ENCODE peak calls at places on chromosomes 12 and 14, in eight cellular contexts. One of them, this sample, is unnamed.

GRCh38 chr14:44778562-44778961 is 183.2 kb downstream of the KLHL28 start:
- DNase-seq in caudate nucleus: no peak
- DNase-seq in cardiac muscle cell: no peak
- DNase-seq in GM23338: peak
- DNase-seq in Peyer's patch: no peak
- DNase-seq in tibial artery: no peak
- DNase-seq in aorta: no peak
- DNase-seq in IMR-90: peak
- DNase-seq in this sample: no peak

GRCh38 chr12:132489078-132489601 is 811 bp upstream of the FBRSL1 start:
- DNase-seq in caudate nucleus: no peak
- DNase-seq in cardiac muscle cell: peak
- DNase-seq in GM23338: no peak
- DNase-seq in Peyer's patch: peak
- DNase-seq in tibial artery: no peak
- DNase-seq in aorta: no peak
- DNase-seq in IMR-90: no peak
- DNase-seq in this sample: peak

GRCh38 chr14:51614707-51615106 is 37.0 kb upstream of the FRMD6 start:
- DNase-seq in caudate nucleus: no peak
- DNase-seq in cardiac muscle cell: no peak
- DNase-seq in GM23338: no peak
- DNase-seq in Peyer's patch: no peak
- DNase-seq in tibial artery: no peak
- DNase-seq in aorta: no peak
- DNase-seq in IMR-90: peak
- DNase-seq in this sample: no peak

GRCh38 chr14:23154876-23155587 is 28.4 kb downstream of the SLC7A8 start:
- DNase-seq in caudate nucleus: no peak
- DNase-seq in cardiac muscle cell: peak
- DNase-seq in GM23338: peak
- DNase-seq in Peyer's patch: peak
- DNase-seq in tibial artery: peak
- DNase-seq in aorta: peak
- DNase-seq in IMR-90: peak
- DNase-seq in this sample: peak

GRCh38 chr12:38586652-38587219 is 270.2 kb downstream of the ALG10B start:
- DNase-seq in caudate nucleus: no peak
- DNase-seq in cardiac muscle cell: no peak
- DNase-seq in GM23338: no peak
- DNase-seq in Peyer's patch: no peak
- DNase-seq in tibial artery: no peak
- DNase-seq in aorta: no peak
- DNase-seq in IMR-90: no peak
- DNase-seq in this sample: no peak

GRCh38 chr12:124720687-124721500 is 142.8 kb downstream of the SCARB1 start:
- DNase-seq in caudate nucleus: no peak
- DNase-seq in cardiac muscle cell: no peak
- DNase-seq in GM23338: no peak
- DNase-seq in Peyer's patch: no peak
- DNase-seq in tibial artery: no peak
- DNase-seq in aorta: no peak
- DNase-seq in IMR-90: peak
- DNase-seq in this sample: peak

GRCh38 chr12:52618216-52618615 is at the start of gene KRT73:
- DNase-seq in caudate nucleus: no peak
- DNase-seq in cardiac muscle cell: no peak
- DNase-seq in GM23338: no peak
- DNase-seq in Peyer's patch: no peak
- DNase-seq in tibial artery: no peak
- DNase-seq in aorta: no peak
- DNase-seq in IMR-90: no peak
- DNase-seq in this sample: no peak

GRCh38 chr14:34064349-34064748 is 113.5 kb upstream of the EGLN3 start:
- DNase-seq in caudate nucleus: no peak
- DNase-seq in cardiac muscle cell: no peak
- DNase-seq in GM23338: no peak
- DNase-seq in Peyer's patch: peak
- DNase-seq in tibial artery: peak
- DNase-seq in aorta: no peak
- DNase-seq in IMR-90: peak
- DNase-seq in this sample: peak

GRCh38 chr12:47547077-47547476 is 158.8 kb downstream of the RPAP3 start:
- DNase-seq in caudate nucleus: no peak
- DNase-seq in cardiac muscle cell: no peak
- DNase-seq in GM23338: peak
- DNase-seq in Peyer's patch: no peak
- DNase-seq in tibial artery: no peak
- DNase-seq in aorta: no peak
- DNase-seq in IMR-90: peak
- DNase-seq in this sample: no peak

GRCh38 chr12:95205016-95205415 is 12.3 kb downstream of the FGD6 start:
- DNase-seq in caudate nucleus: no peak
- DNase-seq in cardiac muscle cell: no peak
- DNase-seq in GM23338: no peak
- DNase-seq in Peyer's patch: no peak
- DNase-seq in tibial artery: no peak
- DNase-seq in aorta: no peak
- DNase-seq in IMR-90: no peak
- DNase-seq in this sample: no peak
- H3K27ac ChIP-seq in caudate nucleus: peak
- H3K27ac ChIP-seq in cardiac muscle cell: peak
- H3K27ac ChIP-seq in GM23338: peak
- H3K27ac ChIP-seq in Peyer's patch: peak
- H3K27ac ChIP-seq in tibial artery: peak
- H3K27ac ChIP-seq in aorta: peak
- H3K27ac ChIP-seq in IMR-90: peak
- H3K27ac ChIP-seq in this sample: peak

GRCh38 chr12:59736359-59736758 is 140.5 kb downstream of the SLC16A7 start:
- DNase-seq in caudate nucleus: no peak
- DNase-seq in cardiac muscle cell: no peak
- DNase-seq in GM23338: no peak
- DNase-seq in Peyer's patch: no peak
- DNase-seq in tibial artery: no peak
- DNase-seq in aorta: no peak
- DNase-seq in IMR-90: no peak
- DNase-seq in this sample: no peak
- H3K27ac ChIP-seq in caudate nucleus: no peak
- H3K27ac ChIP-seq in cardiac muscle cell: no peak
- H3K27ac ChIP-seq in GM23338: no peak
- H3K27ac ChIP-seq in Peyer's patch: no peak
- H3K27ac ChIP-seq in tibial artery: no peak
- H3K27ac ChIP-seq in aorta: no peak
- H3K27ac ChIP-seq in IMR-90: peak
- H3K27ac ChIP-seq in this sample: no peak

GRCh38 chr12:100193085-100193484 is 7.5 kb upstream of the ACTR6 start:
- DNase-seq in caudate nucleus: no peak
- DNase-seq in cardiac muscle cell: no peak
- DNase-seq in GM23338: no peak
- DNase-seq in Peyer's patch: no peak
- DNase-seq in tibial artery: no peak
- DNase-seq in aorta: no peak
- DNase-seq in IMR-90: no peak
- DNase-seq in this sample: no peak
- H3K27ac ChIP-seq in caudate nucleus: no peak
- H3K27ac ChIP-seq in cardiac muscle cell: no peak
- H3K27ac ChIP-seq in GM23338: no peak
- H3K27ac ChIP-seq in Peyer's patch: no peak
- H3K27ac ChIP-seq in tibial artery: no peak
- H3K27ac ChIP-seq in aorta: no peak
- H3K27ac ChIP-seq in IMR-90: no peak
- H3K27ac ChIP-seq in this sample: no peak

DNA sequence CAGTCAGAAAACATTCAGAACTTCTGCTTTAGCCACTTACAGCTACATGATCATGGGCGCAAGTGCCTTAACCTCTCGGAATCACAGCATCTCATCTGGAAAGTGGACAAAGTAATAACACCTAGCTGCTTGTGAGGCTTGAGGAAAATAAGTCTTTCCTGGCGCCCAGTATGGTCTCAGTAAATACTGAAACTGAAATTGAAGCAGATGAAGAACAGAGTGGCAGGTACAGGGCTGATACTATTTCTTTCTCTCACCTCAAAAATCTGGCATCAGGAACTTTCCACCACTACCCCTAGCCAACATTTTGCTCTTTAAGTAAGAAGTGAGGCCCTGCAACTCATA is 129.6 kb upstream of the FUT8 start:
- DNase-seq in caudate nucleus: no peak
- DNase-seq in cardiac muscle cell: no peak
- DNase-seq in GM23338: no peak
- DNase-seq in Peyer's patch: no peak
- DNase-seq in tibial artery: no peak
- DNase-seq in aorta: no peak
- DNase-seq in IMR-90: no peak
- DNase-seq in this sample: no peak
- H3K27ac ChIP-seq in caudate nucleus: peak
- H3K27ac ChIP-seq in cardiac muscle cell: no peak
- H3K27ac ChIP-seq in GM23338: no peak
- H3K27ac ChIP-seq in Peyer's patch: peak
- H3K27ac ChIP-seq in tibial artery: no peak
- H3K27ac ChIP-seq in aorta: no peak
- H3K27ac ChIP-seq in IMR-90: no peak
- H3K27ac ChIP-seq in this sample: peak

GRCh38 chr12:106113042-106113441 is 25.7 kb downstream of the NUAK1 start:
- DNase-seq in caudate nucleus: no peak
- DNase-seq in cardiac muscle cell: no peak
- DNase-seq in GM23338: no peak
- DNase-seq in Peyer's patch: no peak
- DNase-seq in tibial artery: no peak
- DNase-seq in aorta: no peak
- DNase-seq in IMR-90: peak
- DNase-seq in this sample: no peak
- H3K27ac ChIP-seq in caudate nucleus: peak
- H3K27ac ChIP-seq in cardiac muscle cell: no peak
- H3K27ac ChIP-seq in GM23338: no peak
- H3K27ac ChIP-seq in Peyer's patch: peak
- H3K27ac ChIP-seq in tibial artery: peak
- H3K27ac ChIP-seq in aorta: peak
- H3K27ac ChIP-seq in IMR-90: no peak
- H3K27ac ChIP-seq in this sample: peak

DNA sequence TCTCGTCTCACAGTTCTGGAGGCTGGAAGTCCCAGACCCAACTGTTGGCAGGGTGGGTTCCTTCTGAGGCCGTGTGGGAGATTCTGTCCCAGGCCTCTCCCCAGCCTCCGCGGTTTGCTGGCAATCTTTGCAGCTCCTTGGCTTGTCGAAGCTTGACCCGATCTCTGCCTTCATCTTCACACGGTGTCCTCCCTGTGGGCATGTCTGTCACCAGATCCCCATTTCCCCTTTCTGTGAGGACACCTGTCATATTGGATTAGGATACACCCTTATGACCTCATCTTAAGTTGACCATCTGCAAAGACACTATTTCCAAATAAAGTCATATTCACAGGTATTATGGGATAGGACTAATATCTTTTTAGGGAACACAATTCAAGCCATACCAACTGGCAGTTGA is 22.6 kb upstream of the LRP1-AS start:
- DNase-seq in caudate nucleus: no peak
- DNase-seq in cardiac muscle cell: no peak
- DNase-seq in GM23338: no peak
- DNase-seq in Peyer's patch: no peak
- DNase-seq in tibial artery: no peak
- DNase-seq in aorta: no peak
- DNase-seq in IMR-90: no peak
- DNase-seq in this sample: no peak
- H3K27ac ChIP-seq in caudate nucleus: no peak
- H3K27ac ChIP-seq in cardiac muscle cell: no peak
- H3K27ac ChIP-seq in GM23338: peak
- H3K27ac ChIP-seq in Peyer's patch: no peak
- H3K27ac ChIP-seq in tibial artery: no peak
- H3K27ac ChIP-seq in aorta: no peak
- H3K27ac ChIP-seq in IMR-90: no peak
- H3K27ac ChIP-seq in this sample: no peak

GRCh38 chr12:81078469-81079196 is 754 bp downstream of the ACSS3 start:
- DNase-seq in caudate nucleus: no peak
- DNase-seq in cardiac muscle cell: peak
- DNase-seq in GM23338: no peak
- DNase-seq in Peyer's patch: peak
- DNase-seq in tibial artery: peak
- DNase-seq in aorta: no peak
- DNase-seq in IMR-90: peak
- DNase-seq in this sample: no peak
- H3K27ac ChIP-seq in caudate nucleus: peak
- H3K27ac ChIP-seq in cardiac muscle cell: peak
- H3K27ac ChIP-seq in GM23338: no peak
- H3K27ac ChIP-seq in Peyer's patch: peak
- H3K27ac ChIP-seq in tibial artery: peak
- H3K27ac ChIP-seq in aorta: peak
- H3K27ac ChIP-seq in IMR-90: no peak
- H3K27ac ChIP-seq in this sample: peak

GRCh38 chr12:93007539-93007938 is 78.4 kb upstream of the EEA1 start:
- DNase-seq in caudate nucleus: no peak
- DNase-seq in cardiac muscle cell: no peak
- DNase-seq in GM23338: no peak
- DNase-seq in Peyer's patch: no peak
- DNase-seq in tibial artery: no peak
- DNase-seq in aorta: no peak
- DNase-seq in IMR-90: no peak
- DNase-seq in this sample: no peak
- H3K27ac ChIP-seq in caudate nucleus: no peak
- H3K27ac ChIP-seq in cardiac muscle cell: no peak
- H3K27ac ChIP-seq in GM23338: no peak
- H3K27ac ChIP-seq in Peyer's patch: no peak
- H3K27ac ChIP-seq in tibial artery: no peak
- H3K27ac ChIP-seq in aorta: no peak
- H3K27ac ChIP-seq in IMR-90: no peak
- H3K27ac ChIP-seq in this sample: no peak

This sample was measured in transverse colon.